ENCODE peak calls at places on chromosomes 1 and 21, in four cellular contexts. T is coronary artery, F is heart right ventricle, J is substantia nigra. C is an unnamed sample.

GRCh38 chr1:90973897-90974798 is 47.7 kb downstream of the ZNF644 start:
- DNase-seq in F (no peak), J (no peak), T (no peak), C (no peak)

GRCh38 chr21:34544032-34544496 is 32.1 kb upstream of the KCNE1 start:
- DNase-seq in J (no peak), T (no peak), F (peak), C (no peak)

GRCh38 chr1:243490748-243491686 is 235.2 kb downstream of the SDCCAG8 start:
- DNase-seq in F (no peak), T (no peak), J (no peak), C (no peak)

GRCh38 chr1:115364776-115365155 is 26.7 kb upstream of the NGF start:
- DNase-seq in T (no peak), J (no peak), F (no peak), C (no peak)

GRCh38 chr1:201696217-201696761 is 132.7 kb upstream of the IPO9 start:
- DNase-seq in J (no peak), F (peak), T (peak), C (no peak)

GRCh38 chr21:42219606-42220137 is 732 bp downstream of the ABCG1 start:
- DNase-seq in J (no peak), T (no peak), F (no peak), C (no peak)

GRCh38 chr1:116501041-116501869 is 69.6 kb downstream of the CD58 start:
- DNase-seq in J (no peak), T (no peak), F (no peak), C (no peak)

GRCh38 chr1:25831569-25832196 is 11.9 kb downstream of the MTFR1L start:
- DNase-seq in T (no peak), F (no peak), J (no peak), C (no peak)

GRCh38 chr1:151166506-151166956 is 587 bp downstream of the SCNM1 start:
- DNase-seq in T (no peak), J (no peak), F (no peak), C (no peak)
- H3K27ac ChIP-seq in T (peak), J (peak), F (peak), C (peak)

GRCh38 chr1:209672705-209673630 is 2.2 kb upstream of the G0S2 start:
- DNase-seq in F (no peak), T (no peak), J (no peak), C (no peak)

GRCh38 chr1:209667103-209667502 is 8.1 kb upstream of the G0S2 start:
- DNase-seq in T (no peak), F (no peak), J (no peak), C (no peak)

GRCh38 chr1:209667701-209668100 is 7.5 kb upstream of the G0S2 start:
- DNase-seq in T (no peak), J (no peak), F (no peak), C (no peak)

GRCh38 chr1:209673631-209674417 is 1.4 kb upstream of the G0S2 start:
- DNase-seq in T (no peak), J (no peak), F (no peak), C (no peak)

DNA sequence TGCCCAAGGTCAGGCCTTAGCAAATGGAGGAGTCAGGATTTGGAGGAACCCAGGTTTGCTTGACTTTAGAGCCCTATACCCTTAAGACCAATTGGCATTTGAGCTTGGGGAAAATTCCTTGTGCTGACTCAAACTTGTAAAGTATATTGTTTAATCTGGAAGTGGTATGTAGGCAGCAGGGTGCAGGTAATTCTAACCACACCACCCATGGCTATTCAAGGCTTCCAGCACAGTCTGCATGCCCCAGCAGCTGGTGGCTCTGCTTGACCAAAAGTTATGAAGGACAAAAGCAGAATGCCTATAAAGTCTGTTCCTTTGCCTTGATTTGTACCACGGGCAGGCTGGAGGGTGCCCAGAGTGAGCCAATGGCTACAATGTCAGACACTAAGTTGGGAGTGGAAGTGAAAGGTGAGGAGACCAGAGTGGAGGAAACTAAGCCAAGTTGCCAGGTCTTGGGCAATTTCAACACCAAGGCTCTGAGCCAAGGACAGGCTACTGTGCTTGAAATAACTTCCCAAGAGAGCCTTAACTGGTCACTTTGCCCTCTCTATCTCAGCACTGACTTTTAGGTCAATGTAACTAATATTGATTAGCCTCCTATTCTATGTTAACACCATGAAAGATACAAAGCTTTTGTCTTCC is 4.7 kb upstream of the G0S2 start:
- DNase-seq in J (no peak), F (no peak), T (no peak), C (no peak)
- H3K27ac ChIP-seq in J (no peak), F (peak), T (no peak), C (no peak)

DNA sequence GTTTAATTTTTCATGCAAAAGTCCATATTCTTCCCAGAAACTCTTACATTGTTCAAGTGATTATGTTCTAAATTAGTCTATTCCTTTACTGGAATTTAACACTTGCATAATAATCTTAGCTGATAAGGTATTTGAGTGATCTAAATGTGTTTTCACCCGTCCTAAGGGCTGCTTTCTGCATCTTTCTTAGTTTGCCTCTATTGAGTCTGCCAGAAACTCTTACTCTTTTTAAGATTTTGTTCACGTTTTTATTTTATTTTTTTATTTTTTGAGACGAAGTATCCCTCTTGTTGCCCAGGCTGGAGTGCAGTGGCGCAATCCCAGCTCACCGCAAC is 52.0 kb downstream of the KCNJ15 start:
- DNase-seq in J (no peak), T (no peak), F (no peak), C (no peak)
- H3K27ac ChIP-seq in J (no peak), T (peak), F (no peak), C (no peak)

GRCh38 chr1:209249280-209249670 is 334.2 kb upstream of the CAMK1G start:
- DNase-seq in F (no peak), J (no peak), T (no peak), C (no peak)
- H3K27ac ChIP-seq in F (no peak), J (no peak), T (no peak), C (no peak)

GRCh38 chr1:51897699-51898031 is 19.1 kb upstream of the NRDC start:
- DNase-seq in T (no peak), J (no peak), F (no peak), C (no peak)

GRCh38 chr1:51899022-51899421 is 20.5 kb upstream of the NRDC start:
- DNase-seq in F (no peak), J (no peak), T (no peak), C (no peak)

GRCh38 chr1:51901151-51901550 is 22.6 kb upstream of the NRDC start:
- DNase-seq in J (no peak), T (no peak), F (no peak), C (no peak)

GRCh38 chr1:51902456-51902855 is 23.9 kb upstream of the NRDC start:
- DNase-seq in J (no peak), F (no peak), T (no peak), C (no peak)

GRCh38 chr1:51898090-51898734 is 19.7 kb upstream of the NRDC start:
- DNase-seq in T (no peak), J (no peak), F (no peak), C (no peak)
- H3K27ac ChIP-seq in T (no peak), J (no peak), F (no peak), C (no peak)